ENCODE peak calls at places on chromosomes 16 and 17, in ten cellular contexts. D is ovary, S is tibial nerve, P is breast epithelium, H is IMR-90, K is heart left ventricle, Q is Peyer's patch, X is upper lobe of left lung, E is esophagus squamous epithelium, T is H1. J is an unnamed sample.

GRCh38 chr16:77660311-77660710 is 62.0 kb upstream of the NUDT7 start:
- DNase-seq in H (peak; percentile 52), S (no peak), Q (no peak), T (peak; percentile 49), E (no peak), P (no peak), D (no peak), X (no peak), K (no peak), J (no peak)

GRCh38 chr17:37410357-37410756 is 3.7 kb downstream of the TADA2A start:
- DNase-seq in D (no peak), P (no peak), H (peak; percentile 8), T (no peak), Q (no peak), E (no peak), X (no peak), S (no peak), K (no peak), J (no peak)

GRCh38 chr17:4743216-4743615 is 3.5 kb upstream of the CXCL16 start:
- DNase-seq in Q (no peak), D (no peak), E (no peak), P (no peak), K (no peak), T (no peak), S (no peak), H (no peak), X (no peak), J (no peak)

GRCh38 chr17:39404542-39405378 is 3.3 kb upstream of the FBXL20 start:
- DNase-seq in Q (no peak), S (no peak), T (no peak), X (no peak), K (no peak), P (peak; percentile 19), E (no peak), H (peak; percentile 91), D (no peak), J (no peak)

GRCh38 chr17:13647551-13647950 is 45.8 kb upstream of the HS3ST3A1 start:
- DNase-seq in Q (no peak), H (no peak), T (no peak), K (no peak), S (no peak), X (no peak), D (no peak), P (no peak), E (no peak), J (no peak)

GRCh38 chr16:89194340-89195311 is 5.7 kb downstream of the SLC22A31 start:
- DNase-seq in Q (no peak), D (no peak), T (peak; percentile 45), X (peak; percentile 74), E (no peak), H (no peak), K (no peak), P (no peak), S (no peak), J (no peak)

GRCh38 chr17:19780846-19781245 is 32.7 kb upstream of the ALDH3A1 start:
- DNase-seq in S (no peak), E (no peak), P (no peak), T (peak; percentile 29), K (no peak), D (no peak), X (no peak), H (no peak), Q (no peak), J (no peak)

GRCh38 chr17:35242158-35242804 is 591 bp upstream of the SLFN5 start:
- DNase-seq in Q (peak; percentile 92), S (peak; percentile 29), T (peak; percentile 78), D (peak; percentile 59), H (peak; percentile 32), P (peak; percentile 77), E (peak; percentile 37), X (peak; percentile 90), K (peak; percentile 58), J (peak; percentile 85)

GRCh38 chr16:27285676-27286196 is 17.2 kb upstream of the NSMCE1 start:
- DNase-seq in K (peak; percentile 34), P (no peak), D (no peak), S (peak; percentile 31), H (no peak), T (no peak), Q (peak; percentile 52), X (no peak), E (no peak), J (no peak)

GRCh38 chr16:85144026-85144915 is 32.0 kb upstream of the CIBAR2 start:
- DNase-seq in H (no peak), D (no peak), X (no peak), S (no peak), P (no peak), Q (no peak), T (no peak), E (no peak), K (peak; percentile 60), J (no peak)

GRCh38 chr16:5450435-5451104 is 353.0 kb upstream of the EEF2KMT start:
- DNase-seq in Q (no peak), T (peak; percentile 62), S (no peak), E (no peak), K (no peak), H (no peak), D (no peak), P (no peak), X (no peak), J (no peak)

GRCh38 chr16:67562526-67562917 is at the start of gene CTCF:
- DNase-seq in Q (peak; percentile 92), T (no peak), S (peak; percentile 59), P (peak; percentile 80), H (peak; percentile 81), E (no peak), D (peak; percentile 87), K (peak; percentile 89), X (peak; percentile 96), J (peak; percentile 85)

GRCh38 chr17:5631958-5632357 is 47.6 kb upstream of the NLRP1 start:
- DNase-seq in T (no peak), K (no peak), S (no peak), H (no peak), D (no peak), P (no peak), E (no peak), X (no peak), Q (no peak), J (no peak)

GRCh38 chr17:27754549-27754948 is 45.8 kb downstream of the NOS2 start:
- DNase-seq in D (no peak), T (no peak), P (no peak), H (no peak), X (no peak), Q (no peak), S (no peak), E (no peak), K (no peak), J (no peak)
- H3K4me1 ChIP-seq in D (no peaks in the 10 kb centered on the region), T (no peaks in the 10 kb centered on the region), P (no peaks in the 10 kb centered on the region), H (no peaks in the 10 kb centered on the region), X (peaks cover 5% of the 10 kb centered on the region), Q (no peaks in the 10 kb centered on the region), S (no peaks in the 10 kb centered on the region), E (no peaks in the 10 kb centered on the region), K (no peaks in the 10 kb centered on the region), J (no peaks in the 10 kb centered on the region)

DNA sequence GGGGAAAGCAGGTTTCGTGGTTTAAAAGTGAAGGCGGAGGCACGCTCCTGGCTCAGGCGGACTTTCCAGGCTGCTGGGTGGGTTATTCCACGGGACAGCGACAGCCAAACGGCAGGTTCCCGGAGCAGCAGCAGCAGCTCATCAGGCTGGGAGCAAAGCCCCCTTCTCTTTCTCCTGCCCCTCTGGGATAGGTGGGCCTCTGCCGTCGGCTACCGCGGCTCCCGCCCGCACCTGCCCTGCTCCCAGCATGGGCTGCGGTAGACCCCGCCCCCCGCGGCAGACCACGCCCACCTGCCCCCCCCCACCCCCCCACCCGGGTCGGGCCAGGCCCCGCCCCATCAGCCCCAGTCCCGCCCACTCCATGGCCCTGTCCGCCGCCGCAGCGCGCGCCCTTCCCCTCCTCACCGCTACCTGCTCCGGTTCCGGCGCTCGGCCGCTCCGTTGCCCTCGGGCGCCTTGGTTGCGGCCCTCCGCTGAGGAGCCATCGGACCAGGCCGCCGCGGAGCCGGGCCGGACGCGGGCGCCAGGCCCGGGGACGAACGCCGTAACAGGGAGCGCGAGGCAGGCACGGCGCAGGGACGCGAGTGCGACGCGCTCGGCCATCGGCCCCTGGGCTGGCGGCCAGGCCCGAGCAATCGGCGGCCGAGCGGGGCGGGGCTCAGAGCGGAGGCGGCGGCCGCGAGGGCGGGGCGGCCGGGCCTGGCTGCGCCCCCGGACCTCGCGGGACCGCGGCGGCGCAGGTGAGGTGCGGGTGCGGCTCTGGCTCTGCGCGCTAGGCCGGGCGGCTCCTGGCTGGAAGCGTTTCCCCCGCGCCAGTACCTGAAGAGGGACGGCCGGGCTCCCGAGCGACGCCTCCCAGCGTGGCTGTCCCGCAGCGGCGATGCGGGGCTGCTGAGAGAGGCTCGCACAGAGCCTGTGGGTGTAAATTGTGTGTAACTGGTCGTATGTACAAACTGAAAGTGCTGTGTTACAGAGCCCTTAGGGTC is at the start of the genes HEXD and OGFOD3:
- DNase-seq in T (peak; percentile 93), E (no peak), Q (peak; percentile 92), X (peak; percentile 97), P (peak; percentile 74), D (peak; percentile 87), H (peak; percentile 69), K (peak; percentile 88), S (peak; percentile 66), J (peak; percentile 90)
- TF ChIP-seq POLR2A in T (no peak), E (peak; percentile 24), Q (peak; percentile 58), X (no peak), P (no peak), D (peak; percentile 85), H (peak; percentile 55), K (no peak), S (peak; percentile 75), J (no peak)

GRCh38 chr17:28892024-28892423 is 5.5 kb downstream of the FLOT2 start:
- DNase-seq in S (no peak), H (no peak), K (no peak), P (no peak), D (no peak), Q (no peak), X (no peak), E (no peak), T (no peak), J (no peak)
- H3K4me1 ChIP-seq in S (peaks cover 34% of the 10 kb centered on the region), H (peaks cover 3% of the 10 kb centered on the region), K (peaks cover 33% of the 10 kb centered on the region), P (no peaks in the 10 kb centered on the region), D (peaks cover 7% of the 10 kb centered on the region), Q (peaks cover 26% of the 10 kb centered on the region), X (peaks cover 35% of the 10 kb centered on the region), E (peaks cover 30% of the 10 kb centered on the region), T (peaks cover 3% of the 10 kb centered on the region), J (peaks cover 36% of the 10 kb centered on the region)

GRCh38 chr17:81463506-81463905 is 49.1 kb downstream of the ACTG1 start:
- DNase-seq in X (peak; percentile 81), P (no peak), D (no peak), K (no peak), Q (no peak), H (no peak), T (no peak), S (no peak), E (no peak), J (no peak)

GRCh38 chr17:81461607-81462500 is 50.7 kb downstream of the ACTG1 start:
- DNase-seq in K (no peak), X (peak; percentile 75), H (no peak), P (no peak), T (peak; percentile 53), E (no peak), S (no peak), D (no peak), Q (no peak), J (peak; percentile 54)

GRCh38 chr17:81464586-81464985 is 48.0 kb downstream of the ACTG1 start:
- DNase-seq in D (no peak), P (no peak), H (no peak), S (no peak), T (no peak), E (no peak), X (peak; percentile 38), Q (no peak), K (no peak), J (no peak)

GRCh38 chr17:81460856-81461460 is 51.6 kb downstream of the ACTG1 start:
- DNase-seq in E (no peak), H (no peak), K (no peak), Q (no peak), P (no peak), D (no peak), X (peak; percentile 86), T (no peak), S (no peak), J (peak; percentile 84)

GRCh38 chr17:81462506-81463125 is 50.0 kb downstream of the ACTG1 start:
- DNase-seq in T (no peak), Q (no peak), X (peak; percentile 77), H (no peak), E (no peak), D (no peak), P (no peak), S (no peak), K (no peak), J (no peak)
- TF ChIP-seq POLR2A in T (no peak), Q (no peak), X (no peak), H (no peak), E (no peak), D (no peak), P (no peak), S (no peak), K (no peak), J (no peak)

J was measured in stomach.